ENCODE peak calls at places on chromosomes 11 and 22, in seven cellular contexts. Y is fibroblast of lung; B is GM23338; F is HepG2; K is CD8-positive, alpha-beta T cell; G is heart left ventricle; E is ascending aorta. W is an unnamed sample.
A peak's percentile ranks its signal among the peaks of the same experiment; 100 is the strongest.

GRCh38 chr11:121372671-121373429 is 79.3 kb upstream of the SORL1 start:
- DNase-seq in Y (no peak), B (peak; percentile 55), F (no peak), K (no peak), G (no peak), E (no peak), W (no peak)

GRCh38 chr11:122032317-122032716 is 83.7 kb downstream of the BLID start:
- DNase-seq in Y (peak; percentile 36), B (no peak), F (no peak), K (no peak), G (no peak), E (no peak), W (no peak)

GRCh38 chr22:49749885-49750510 is 77.7 kb downstream of the BRD1 start:
- DNase-seq in Y (no peak), B (no peak), F (no peak), K (no peak), G (no peak), E (no peak), W (no peak)

GRCh38 chr11:32033491-32033890 is 57.4 kb upstream of the RCN1 start:
- DNase-seq in Y (peak; percentile 30), B (no peak), F (no peak), K (no peak), G (no peak), E (no peak), W (no peak)

GRCh38 chr11:83191986-83192385 is 1.5 kb upstream of the ANKRD42 start:
- DNase-seq in Y (no peak), B (no peak), F (no peak), K (no peak), G (no peak), E (no peak), W (no peak)

GRCh38 chr22:46792061-46792796 is 29.8 kb downstream of the TBC1D22A start:
- DNase-seq in Y (no peak), B (no peak), F (no peak), K (no peak), G (no peak), E (no peak), W (no peak)

GRCh38 chr11:64864473-64865285 is 13.7 kb downstream of the EHD1 start:
- DNase-seq in Y (peak; percentile 98), B (no peak), F (no peak), K (no peak), G (peak; percentile 86), E (peak; percentile 87), W (no peak)

GRCh38 chr11:132607575-132607974 is 924.7 kb downstream of the OPCML start:
- DNase-seq in Y (no peak), B (no peak), F (no peak), K (no peak), G (no peak), E (no peak), W (no peak)

GRCh38 chr11:111310088-111310487 is 11.7 kb downstream of the POU2AF3 start:
- DNase-seq in Y (no peak), B (no peak), F (no peak), K (no peak), G (no peak), E (no peak), W (no peak)

GRCh38 chr22:46185263-46185662 is 34.9 kb downstream of the PPARA start:
- DNase-seq in Y (no peak), B (no peak), F (no peak), K (no peak), G (no peak), E (no peak), W (no peak)

GRCh38 chr11:111378773-111379499 is at the start of gene POU2AF1:
- DNase-seq in Y (peak; percentile 74), B (peak; percentile 48), F (no peak), K (peak; percentile 37), G (no peak), E (no peak), W (no peak)

GRCh38 chr11:111736191-111736590 is 30.0 kb downstream of the PPP2R1B start:
- DNase-seq in Y (peak; percentile 90), B (no peak), F (no peak), K (no peak), G (no peak), E (no peak), W (peak; percentile 33)

GRCh38 chr11:119317592-119318239 is 786 bp upstream of the MCAM start:
- DNase-seq in Y (no peak), B (no peak), F (no peak), K (no peak), G (no peak), E (no peak), W (no peak)

DNA sequence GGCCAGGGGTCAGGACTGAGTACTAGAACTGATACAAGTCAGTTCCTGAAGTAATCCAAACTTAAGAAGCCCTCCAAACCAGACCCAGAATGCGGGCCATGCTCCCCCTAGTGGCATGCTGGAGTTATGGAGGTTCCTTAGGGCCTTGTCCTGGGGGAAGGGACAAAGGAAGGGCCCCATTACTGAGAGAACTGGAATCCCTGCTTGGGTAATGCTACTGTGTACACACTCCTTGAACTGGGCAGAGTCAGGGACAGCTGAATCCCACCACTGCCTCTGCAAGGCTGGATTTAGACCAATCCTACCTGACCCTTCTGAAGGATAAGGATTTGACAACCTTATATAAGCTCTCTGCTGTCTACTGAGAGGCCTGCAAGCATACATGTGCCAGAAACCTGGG is 97.3 kb upstream of the AKIP1 start:
- DNase-seq in Y (peak; percentile 84), B (peak; percentile 92), F (peak; percentile 83), K (peak; percentile 18), G (peak; percentile 84), E (no peak), W (peak; percentile 69)
- H3K4me1 ChIP-seq in Y (peaks cover 13% of the 10 kb centered on the region), B (peaks cover 42% of the 10 kb centered on the region), F (peaks cover 43% of the 10 kb centered on the region), K (peaks cover 7% of the 10 kb centered on the region), G (peaks cover 41% of the 10 kb centered on the region), E (no peaks in the 10 kb centered on the region), W (peaks cover 5% of the 10 kb centered on the region)

DNA sequence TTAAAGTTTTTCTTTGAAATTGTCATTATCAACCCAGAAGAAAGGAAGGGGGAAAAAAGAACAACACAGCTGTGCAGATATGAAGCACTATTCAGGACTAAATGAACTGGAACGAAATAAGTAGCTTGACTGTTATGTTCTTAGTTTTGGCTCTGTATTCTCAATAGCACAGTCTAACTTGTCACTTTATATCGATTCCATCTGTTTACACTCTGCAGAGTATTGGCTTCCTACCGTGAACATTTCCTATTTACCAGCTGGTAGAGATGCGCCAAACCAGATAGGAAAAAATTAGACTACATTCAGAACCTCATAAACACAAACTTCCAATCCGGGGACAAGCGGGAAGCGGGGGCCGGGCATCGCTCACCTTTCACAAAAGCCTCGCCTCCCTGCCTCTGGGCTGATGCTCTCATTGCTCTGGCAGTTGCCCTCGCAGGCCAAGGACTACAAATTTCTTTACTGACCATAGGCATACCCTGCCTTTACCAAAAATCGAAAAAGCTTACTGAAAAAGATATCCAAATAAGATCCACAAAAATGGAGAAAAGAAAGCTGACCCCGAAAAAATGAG is 66.2 kb downstream of the EFCAB6 start:
- DNase-seq in Y (no peak), B (no peak), F (no peak), K (no peak), G (no peak), E (no peak), W (no peak)
- H3K36me3 ChIP-seq in Y (no peaks in the 10 kb centered on the region), B (no peaks in the 10 kb centered on the region), F (no peaks in the 10 kb centered on the region), K (no peaks in the 10 kb centered on the region), G (no peaks in the 10 kb centered on the region), E (no peaks in the 10 kb centered on the region), W (no peaks in the 10 kb centered on the region)

DNA sequence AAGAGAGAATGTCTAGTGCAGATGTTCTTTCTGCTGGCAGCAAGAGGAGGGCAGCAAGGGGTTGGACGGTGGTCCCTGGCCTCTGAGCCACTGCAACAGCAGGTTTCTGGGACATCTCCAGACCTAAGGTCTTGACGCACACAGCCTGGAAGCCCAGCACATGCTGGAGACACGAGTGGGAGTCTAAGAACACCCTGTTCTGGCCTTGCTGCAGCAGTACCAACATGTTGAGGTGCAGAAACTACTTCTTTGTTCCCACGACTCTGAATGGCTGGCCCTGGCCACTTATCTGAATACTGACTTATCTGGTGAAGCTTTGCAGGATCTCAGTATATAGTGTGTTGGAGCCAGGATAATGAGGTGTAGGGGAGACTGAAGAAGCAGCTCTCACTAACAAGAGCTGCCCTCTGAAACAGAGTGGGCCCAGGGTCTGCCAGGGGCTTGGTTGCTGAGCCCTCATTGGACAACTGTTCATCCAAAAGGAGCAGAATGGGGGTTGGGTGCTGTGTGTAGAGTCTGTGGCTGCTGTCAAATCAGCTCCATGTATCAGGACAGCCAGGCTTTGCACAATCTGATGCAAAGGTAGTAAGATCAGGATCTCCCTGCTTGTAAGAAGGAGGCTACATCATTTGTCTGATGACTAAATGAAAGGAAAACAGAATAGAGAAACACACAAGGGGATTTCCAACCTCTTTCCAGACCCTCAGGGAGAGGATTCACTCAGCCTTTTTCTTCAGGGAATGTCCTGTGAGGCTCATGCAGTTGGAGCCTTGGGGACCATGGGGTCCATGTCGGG is 7.0 kb downstream of the MICAL2 start:
- DNase-seq in Y (no peak), B (no peak), F (no peak), K (no peak), G (no peak), E (no peak), W (no peak)
- H3K4me1 ChIP-seq in Y (peaks cover 25% of the 10 kb centered on the region), B (no peaks in the 10 kb centered on the region), F (peaks cover 29% of the 10 kb centered on the region), K (no peaks in the 10 kb centered on the region), G (peaks cover 80% of the 10 kb centered on the region), E (peaks cover 10% of the 10 kb centered on the region), W (peaks cover 4% of the 10 kb centered on the region)

DNA sequence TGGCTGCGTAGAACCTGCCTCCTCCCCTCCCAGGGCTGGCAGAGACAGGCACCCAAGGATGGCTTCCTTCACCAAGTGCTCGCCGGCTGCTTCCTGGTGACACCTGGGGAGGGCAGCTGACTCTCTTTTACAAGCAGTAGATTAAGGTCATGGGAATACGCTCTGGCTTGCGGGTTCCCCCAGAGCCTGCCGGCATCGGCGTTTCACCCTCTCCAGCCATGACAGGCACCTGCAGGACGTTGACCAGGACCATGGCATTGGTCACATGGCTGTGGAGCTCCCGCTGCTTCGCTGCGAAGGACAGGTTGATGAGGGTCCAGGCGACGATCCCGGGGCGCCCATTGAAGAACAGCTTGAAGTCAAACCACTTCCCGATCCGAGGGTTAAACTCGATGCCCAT is 9.5 kb downstream of the DHCR7 start:
- DNase-seq in Y (no peak), B (no peak), F (no peak), K (no peak), G (no peak), E (no peak), W (no peak)
- H3K36me3 ChIP-seq in Y (peaks cover 26% of the 10 kb centered on the region), B (peaks cover 43% of the 10 kb centered on the region), F (peaks cover 76% of the 10 kb centered on the region), K (peaks cover 14% of the 10 kb centered on the region), G (peaks cover 34% of the 10 kb centered on the region), E (peaks cover 68% of the 10 kb centered on the region), W (no peaks in the 10 kb centered on the region)

W was measured in pancreas.